ENCODE peak calls at places on chromosome 19, in eight cellular contexts. F is OCI-LY7, N is BE2C, E is GM23338, K is heart left ventricle, V is breast epithelium, L is K562, Q is uterus. X is an unnamed sample.

GRCh38 chr19:10968527-10969081 is 7.8 kb downstream of the SMARCA4 start:
- DNase-seq in N (no peak), Q (no peak), V (no peak), L (no peak), E (no peak), F (peak; percentile 98), K (no peak), X (no peak)

GRCh38 chr19:9914315-9915207 is 21.8 kb downstream of the OLFM2 start:
- DNase-seq in V (peak; percentile 67), N (peak; percentile 67), F (peak; percentile 76), E (peak; percentile 92), L (peak; percentile 91), Q (peak; percentile 31), K (peak; percentile 65), X (peak; percentile 58)

GRCh38 chr19:1019980-1020867 is 699 bp downstream of the TMEM259 start:
- DNase-seq in E (peak; percentile 33), K (peak; percentile 41), Q (peak; percentile 56), F (peak; percentile 70), V (no peak), N (no peak), L (no peak), X (no peak)

GRCh38 chr19:41849067-41849466 is 4.2 kb downstream of the DMRTC2 start:
- DNase-seq in N (no peak), E (no peak), L (no peak), F (no peak), Q (no peak), V (no peak), K (no peak), X (no peak)

GRCh38 chr19:1251503-1252220 is 3.3 kb downstream of the MIDN start:
- DNase-seq in K (peak; percentile 87), L (no peak), E (no peak), Q (no peak), F (peak; percentile 71), N (peak; percentile 66), V (no peak), X (peak; percentile 37)

GRCh38 chr19:13974073-13974472 is 21.8 kb downstream of the DCAF15 start:
- DNase-seq in Q (no peak), E (peak; percentile 98), K (no peak), V (no peak), L (peak; percentile 78), F (peak; percentile 84), N (peak; percentile 53), X (no peak)

GRCh38 chr19:35862528-35862927 is 5.8 kb downstream of the KIRREL2 start:
- DNase-seq in L (peak; percentile 59), N (no peak), Q (no peak), E (peak; percentile 62), K (no peak), F (no peak), V (no peak), X (no peak)

GRCh38 chr19:38842439-38843174 is 7.2 kb downstream of the HNRNPL start:
- DNase-seq in N (no peak), V (no peak), K (no peak), E (no peak), L (peak; percentile 2), Q (no peak), F (peak; percentile 32), X (no peak)

GRCh38 chr19:41739361-41739760 is 16.0 kb upstream of the CEACAM6 start:
- DNase-seq in V (no peak), K (no peak), Q (no peak), N (no peak), F (no peak), L (no peak), E (no peak), X (no peak)

GRCh38 chr19:30362156-30362754 is 9.9 kb upstream of the ZNF536 start:
- DNase-seq in E (no peak), L (no peak), Q (no peak), V (peak; percentile 37), F (no peak), N (no peak), K (no peak), X (no peak)

GRCh38 chr19:23461120-23461519 is 65.8 kb upstream of the ZNF91 start:
- DNase-seq in K (no peak), Q (no peak), L (no peak), V (no peak), E (peak; percentile 21), F (no peak), N (no peak), X (no peak)

DNA sequence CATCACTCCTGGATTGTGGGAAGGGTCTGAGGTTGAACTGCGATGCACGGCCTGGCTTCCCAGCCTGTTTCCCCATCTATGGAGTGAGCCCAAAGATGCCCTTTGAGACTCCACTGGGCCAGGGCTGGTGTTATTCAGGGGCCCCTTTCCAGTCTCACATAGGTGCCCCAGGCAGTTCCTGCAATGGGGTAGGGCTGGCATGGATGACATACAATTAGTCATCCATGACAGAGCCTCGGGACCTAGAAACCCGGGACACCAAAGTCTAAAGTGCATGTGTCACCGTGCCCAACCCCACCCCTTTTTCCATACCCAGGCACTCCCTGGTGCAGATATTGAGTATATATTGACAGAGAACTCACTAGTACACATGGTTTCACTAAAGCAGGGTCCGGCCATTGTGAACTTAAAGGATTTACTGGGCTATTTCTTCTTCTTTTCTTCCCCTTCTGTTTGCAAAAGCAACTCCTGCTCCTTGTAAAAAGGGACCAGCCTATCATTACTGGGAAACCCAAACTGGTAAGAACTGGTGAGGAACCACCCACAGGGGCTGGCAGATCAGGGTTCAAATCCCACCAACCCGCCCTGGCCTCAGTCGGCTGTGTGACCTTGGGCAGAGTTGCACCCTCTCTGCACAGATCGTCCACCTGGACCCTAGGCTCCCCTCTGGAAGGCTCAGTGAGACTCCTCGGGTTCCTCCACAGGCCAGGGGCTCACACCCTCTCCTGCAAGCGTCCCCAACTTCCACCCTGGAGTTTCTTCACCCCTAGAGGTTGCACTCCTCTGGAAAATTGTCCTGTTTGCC is 2.7 kb downstream of the B3GNT3 start:
- DNase-seq in E (no peak), V (no peak), L (no peak), K (no peak), F (no peak), Q (no peak), N (peak; percentile 47), X (no peak)
- H3K4me3 ChIP-seq in E (no peak overlapping the region), V (no peak overlapping the region), L (no peak overlapping the region), K (no peak overlapping the region), F (no peak overlapping the region), Q (no peak overlapping the region), N (no peak overlapping the region), X (no peak overlapping the region)

DNA sequence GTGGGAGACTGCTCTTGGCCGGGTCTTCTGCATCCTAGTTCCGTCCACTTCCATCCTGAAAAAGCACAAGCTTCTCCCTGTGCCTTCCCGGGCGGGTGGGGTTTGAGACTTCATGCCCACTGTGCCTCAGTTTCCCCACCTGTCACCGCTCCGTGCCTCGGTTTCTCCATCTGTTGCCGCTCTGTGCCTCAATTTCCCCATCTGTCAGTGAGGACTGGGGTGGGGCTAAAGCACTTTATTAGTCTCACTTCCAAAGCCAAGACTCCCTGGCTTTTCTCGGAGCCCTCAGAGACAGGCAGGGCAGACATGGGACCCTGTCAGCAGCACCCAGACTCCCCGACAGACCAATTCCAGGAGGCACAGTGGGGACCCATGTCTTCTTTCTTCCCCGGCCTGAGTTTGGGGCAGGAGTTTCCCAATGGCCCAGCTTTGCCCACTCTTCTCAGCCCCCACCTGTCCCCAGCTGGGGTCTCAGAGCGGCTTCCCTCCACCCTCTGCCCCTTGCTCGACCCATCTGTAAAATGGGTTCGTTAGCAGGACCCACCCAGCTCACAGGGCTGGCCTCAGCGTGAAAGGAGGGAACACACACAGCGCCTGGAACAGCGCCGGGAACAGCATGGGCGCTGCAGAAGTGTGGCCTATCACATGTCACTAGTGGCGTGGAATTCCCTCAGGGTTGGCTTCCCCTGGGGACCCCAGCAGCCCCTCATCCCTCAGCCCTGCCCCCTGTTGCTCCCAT is 4.6 kb upstream of the PEAK3 start:
- DNase-seq in N (no peak), Q (no peak), E (no peak), L (no peak), K (no peak), V (no peak), F (no peak), X (no peak)
- TF ChIP-seq CTCF in N (no peak), Q (no peak), E (no peak), L (no peak), K (no peak), V (no peak), F (no peak), X (no peak)

DNA sequence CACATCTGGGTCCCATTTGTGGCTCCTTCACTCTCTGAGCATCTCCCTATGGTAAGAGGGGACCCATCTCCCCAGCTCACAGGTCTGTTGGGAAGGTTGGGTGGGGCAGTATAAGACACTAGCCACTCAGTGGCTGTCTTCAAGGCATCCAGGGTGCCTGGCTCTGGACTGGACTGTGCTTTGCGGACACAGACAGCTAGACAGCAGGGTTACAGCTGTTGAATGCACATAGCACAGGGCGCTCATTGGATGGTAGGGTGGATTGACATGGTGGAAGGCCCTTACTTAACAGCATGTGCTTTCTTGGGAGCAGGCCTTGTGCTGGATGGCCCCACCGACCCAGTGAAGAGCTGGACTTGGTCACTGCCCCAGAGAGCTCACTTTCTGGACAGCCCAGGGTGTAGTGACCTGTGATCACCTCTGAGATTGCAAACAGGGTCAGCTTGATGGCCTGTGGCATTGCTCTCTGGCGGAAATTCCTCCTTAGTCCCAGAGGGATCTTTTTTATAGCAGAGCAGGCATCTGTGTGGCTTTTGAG is 1.9 kb downstream of the ZNF444 start:
- DNase-seq in L (no peak), N (no peak), V (no peak), Q (no peak), F (no peak), E (no peak), K (no peak), X (no peak)
- H3K4me3 ChIP-seq in L (no peak overlapping the region), N (no peak overlapping the region), V (no peak overlapping the region), Q (no peak overlapping the region), F (no peak overlapping the region), E (no peak overlapping the region), K (no peak overlapping the region), X (no peak overlapping the region)

DNA sequence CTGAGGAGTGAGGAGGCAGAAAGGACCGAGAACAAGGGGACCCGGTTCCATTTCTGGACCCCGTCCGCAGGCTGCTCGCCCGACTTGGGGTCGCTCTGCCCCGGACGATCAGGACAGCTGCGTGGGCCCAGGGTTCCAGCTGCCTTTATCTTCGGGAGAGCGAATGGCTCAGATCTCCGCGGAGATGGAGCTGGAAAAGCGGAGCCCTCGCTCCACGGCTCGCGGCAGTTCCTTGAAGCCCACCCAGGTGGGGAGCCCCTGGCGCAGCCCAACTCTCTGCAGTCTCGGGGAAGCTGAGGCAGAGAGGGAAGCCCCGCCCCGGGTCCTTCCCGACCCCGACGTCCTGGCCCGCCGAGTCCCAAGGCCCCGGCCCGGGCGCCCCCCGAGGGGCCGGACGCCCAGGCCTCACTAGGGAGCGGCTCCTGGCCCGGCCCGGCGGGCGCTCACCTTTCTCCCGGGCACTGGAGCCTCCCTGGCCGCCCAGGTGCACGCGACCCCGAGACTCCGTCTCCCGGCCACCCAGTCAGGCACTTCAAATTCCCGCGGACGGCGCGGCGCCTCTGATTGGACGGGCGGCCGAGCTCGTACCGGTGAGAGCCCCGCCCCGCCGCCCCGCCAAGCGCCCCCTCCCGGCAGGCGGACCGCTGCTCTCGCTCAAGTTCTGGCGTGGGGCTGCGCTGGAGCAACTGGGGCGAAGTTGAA is 485.7 kb downstream of the UQCRFS1 start:
- DNase-seq in N (no peak), K (no peak), V (no peak), E (peak; percentile 85), F (no peak), L (peak; percentile 93), Q (no peak), X (peak; percentile 22)
- TF ChIP-seq CTCF in N (no peak), K (no peak), V (no peak), E (peak; percentile 60), F (no peak), L (peak; percentile 62), Q (no peak), X (peak; percentile 39)

GRCh38 chr19:18007939-18008673 is at the start of gene ARRDC2:
- DNase-seq in V (peak; percentile 88), K (peak; percentile 94), L (peak; percentile 89), N (peak; percentile 94), E (peak; percentile 95), Q (peak; percentile 89), F (peak; percentile 96), X (peak; percentile 88)
- H3K4me3 ChIP-seq in V (peak within 1 kb of the TSS; percentile 62), K (peak within 1 kb of the TSS; percentile 66), L (peak within 1 kb of the TSS; percentile 27), N (peak within 1 kb of the TSS; percentile 51), E (peak within 1 kb of the TSS; percentile 83), Q (peak within 1 kb of the TSS; percentile 51), F (peak within 1 kb of the TSS; percentile 65), X (peak within 1 kb of the TSS; percentile 63)